ENCODE peak calls at places on chromosome 11, in five cellular contexts. One of them, this sample, is unnamed. For H3K27me3 and H3K4me1, the result is how much of the 10 kb centered on the place peaks cover.

GRCh38 chr11:27216268-27217149 is 146.5 kb downstream of the CCDC34 start:
- DNase-seq in ascending aorta: no peak
- DNase-seq in cardiac muscle cell: peak
- DNase-seq in PC-3: no peak
- DNase-seq in psoas muscle: peak
- DNase-seq in this sample: peak

GRCh38 chr11:62611705-62612365 is 740 bp downstream of the EML3 start:
- DNase-seq in ascending aorta: no peak
- DNase-seq in cardiac muscle cell: peak
- DNase-seq in PC-3: peak
- DNase-seq in psoas muscle: peak
- DNase-seq in this sample: peak

GRCh38 chr11:43830928-43831440 is 49.6 kb upstream of the ALKBH3 start:
- DNase-seq in ascending aorta: peak
- DNase-seq in cardiac muscle cell: peak
- DNase-seq in PC-3: peak
- DNase-seq in psoas muscle: peak
- DNase-seq in this sample: no peak

GRCh38 chr11:58786693-58787092 is 55.0 kb upstream of the GLYAT start:
- DNase-seq in ascending aorta: no peak
- DNase-seq in cardiac muscle cell: no peak
- DNase-seq in PC-3: no peak
- DNase-seq in psoas muscle: no peak
- DNase-seq in this sample: no peak

GRCh38 chr11:65501005-65501529 is 2.2 kb downstream of the MALAT1 start:
- DNase-seq in ascending aorta: no peak
- DNase-seq in cardiac muscle cell: no peak
- DNase-seq in PC-3: no peak
- DNase-seq in psoas muscle: no peak
- DNase-seq in this sample: no peak

GRCh38 chr11:1561955-1562354 is 10.1 kb downstream of the DUSP8 start:
- DNase-seq in ascending aorta: no peak
- DNase-seq in cardiac muscle cell: no peak
- DNase-seq in PC-3: no peak
- DNase-seq in psoas muscle: peak
- DNase-seq in this sample: no peak

GRCh38 chr11:63986932-63987513 is 785 bp downstream of the OTUB1 start:
- DNase-seq in ascending aorta: no peak
- DNase-seq in cardiac muscle cell: no peak
- DNase-seq in PC-3: no peak
- DNase-seq in psoas muscle: no peak
- DNase-seq in this sample: no peak

GRCh38 chr11:57500526-57500925 is 15.0 kb downstream of the SLC43A1 start:
- DNase-seq in ascending aorta: no peak
- DNase-seq in cardiac muscle cell: no peak
- DNase-seq in PC-3: no peak
- DNase-seq in psoas muscle: peak
- DNase-seq in this sample: no peak

GRCh38 chr11:123054301-123055065 is 7.5 kb downstream of the HSPA8 start:
- DNase-seq in ascending aorta: no peak
- DNase-seq in cardiac muscle cell: peak
- DNase-seq in PC-3: peak
- DNase-seq in psoas muscle: no peak
- DNase-seq in this sample: no peak

GRCh38 chr11:114612686-114613085 is 17.1 kb upstream of the NXPE4 start:
- DNase-seq in ascending aorta: no peak
- DNase-seq in cardiac muscle cell: no peak
- DNase-seq in PC-3: no peak
- DNase-seq in psoas muscle: no peak
- DNase-seq in this sample: no peak

GRCh38 chr11:73218106-73218829 is at the start of gene P2RY2:
- DNase-seq in ascending aorta: peak
- DNase-seq in cardiac muscle cell: peak
- DNase-seq in PC-3: peak
- DNase-seq in psoas muscle: peak
- DNase-seq in this sample: peak

GRCh38 chr11:40716344-40717178 is 742.9 kb downstream of the LRRC4C start:
- DNase-seq in ascending aorta: no peak
- DNase-seq in cardiac muscle cell: no peak
- DNase-seq in PC-3: no peak
- DNase-seq in psoas muscle: no peak
- DNase-seq in this sample: no peak

GRCh38 chr11:32224580-32224979 is 133.7 kb downstream of the RCN1 start:
- DNase-seq in ascending aorta: no peak
- DNase-seq in cardiac muscle cell: no peak
- DNase-seq in PC-3: no peak
- DNase-seq in psoas muscle: no peak
- DNase-seq in this sample: no peak

GRCh38 chr11:8717876-8718753 is 35.5 kb downstream of the RPL27A start:
- DNase-seq in ascending aorta: no peak
- DNase-seq in cardiac muscle cell: peak
- DNase-seq in PC-3: peak
- DNase-seq in psoas muscle: peak
- DNase-seq in this sample: peak

GRCh38 chr11:11582261-11582701 is 39.5 kb downstream of the GALNT18 start:
- DNase-seq in ascending aorta: no peak
- DNase-seq in cardiac muscle cell: no peak
- DNase-seq in PC-3: no peak
- DNase-seq in psoas muscle: no peak
- DNase-seq in this sample: no peak

GRCh38 chr11:116224154-116224888 is 548.5 kb downstream of the BUD13 start:
- DNase-seq in ascending aorta: no peak
- DNase-seq in cardiac muscle cell: peak
- DNase-seq in PC-3: peak
- DNase-seq in psoas muscle: no peak
- DNase-seq in this sample: no peak

GRCh38 chr11:131408011-131408640 is 37.7 kb downstream of the NTM start:
- DNase-seq in ascending aorta: no peak
- DNase-seq in cardiac muscle cell: peak
- DNase-seq in PC-3: peak
- DNase-seq in psoas muscle: no peak
- DNase-seq in this sample: peak

GRCh38 chr11:2776351-2777061 is 76.7 kb upstream of the KCNQ1OT1 start:
- DNase-seq in ascending aorta: peak
- DNase-seq in cardiac muscle cell: no peak
- DNase-seq in PC-3: no peak
- DNase-seq in psoas muscle: peak
- DNase-seq in this sample: no peak

GRCh38 chr11:128210148-128210940 is 377.0 kb downstream of the ETS1 start:
- DNase-seq in ascending aorta: no peak
- DNase-seq in cardiac muscle cell: peak
- DNase-seq in PC-3: peak
- DNase-seq in psoas muscle: no peak
- DNase-seq in this sample: no peak

GRCh38 chr11:33021937-33022336 is 6.3 kb downstream of the DEPDC7 start:
- DNase-seq in ascending aorta: no peak
- DNase-seq in cardiac muscle cell: no peak
- DNase-seq in PC-3: no peak
- DNase-seq in psoas muscle: no peak
- DNase-seq in this sample: no peak

GRCh38 chr11:27642954-27643353 is 57.3 kb downstream of the BDNF start:
- DNase-seq in ascending aorta: no peak
- DNase-seq in cardiac muscle cell: peak
- DNase-seq in PC-3: no peak
- DNase-seq in psoas muscle: no peak
- DNase-seq in this sample: no peak

GRCh38 chr11:71301858-71302533 is 49.6 kb upstream of the SHANK2 start:
- DNase-seq in ascending aorta: no peak
- DNase-seq in cardiac muscle cell: peak
- DNase-seq in PC-3: no peak
- DNase-seq in psoas muscle: no peak
- DNase-seq in this sample: no peak

GRCh38 chr11:83007477-83007876 is 64.2 kb downstream of the RAB30 start:
- DNase-seq in ascending aorta: no peak
- DNase-seq in cardiac muscle cell: no peak
- DNase-seq in PC-3: no peak
- DNase-seq in psoas muscle: no peak
- DNase-seq in this sample: no peak

GRCh38 chr11:123129920-123130319 is 65.1 kb downstream of the CLMP start:
- DNase-seq in ascending aorta: no peak
- DNase-seq in cardiac muscle cell: peak
- DNase-seq in PC-3: no peak
- DNase-seq in psoas muscle: no peak
- DNase-seq in this sample: no peak

GRCh38 chr11:99422581-99423434 is 402.1 kb downstream of the CNTN5 start:
- DNase-seq in ascending aorta: no peak
- DNase-seq in cardiac muscle cell: no peak
- DNase-seq in PC-3: peak
- DNase-seq in psoas muscle: no peak
- DNase-seq in this sample: no peak

GRCh38 chr11:1531418-1531817 is 40.7 kb downstream of the DUSP8 start:
- DNase-seq in ascending aorta: no peak
- DNase-seq in cardiac muscle cell: no peak
- DNase-seq in PC-3: no peak
- DNase-seq in psoas muscle: no peak
- DNase-seq in this sample: no peak

GRCh38 chr11:106391771-106392412 is 314.4 kb downstream of the AASDHPPT start:
- DNase-seq in ascending aorta: no peak
- DNase-seq in cardiac muscle cell: peak
- DNase-seq in PC-3: peak
- DNase-seq in psoas muscle: no peak
- DNase-seq in this sample: no peak

GRCh38 chr11:41235670-41236069 is 223.8 kb downstream of the LRRC4C start:
- DNase-seq in ascending aorta: no peak
- DNase-seq in cardiac muscle cell: no peak
- DNase-seq in PC-3: no peak
- DNase-seq in psoas muscle: no peak
- DNase-seq in this sample: no peak

GRCh38 chr11:6606471-6607189 is 3.1 kb downstream of the ILK start:
- DNase-seq in ascending aorta: peak
- DNase-seq in cardiac muscle cell: peak
- DNase-seq in PC-3: peak
- DNase-seq in psoas muscle: peak
- DNase-seq in this sample: peak

GRCh38 chr11:102269927-102270326 is 47.4 kb upstream of the BIRC3 start:
- DNase-seq in ascending aorta: no peak
- DNase-seq in cardiac muscle cell: no peak
- DNase-seq in PC-3: peak
- DNase-seq in psoas muscle: no peak
- DNase-seq in this sample: no peak

GRCh38 chr11:131674051-131674755 is 303.8 kb downstream of the NTM start:
- DNase-seq in ascending aorta: no peak
- DNase-seq in cardiac muscle cell: peak
- DNase-seq in PC-3: peak
- DNase-seq in psoas muscle: peak
- DNase-seq in this sample: peak

GRCh38 chr11:57779275-57779674 is 17.7 kb downstream of the CTNND1 start:
- DNase-seq in ascending aorta: no peak
- DNase-seq in cardiac muscle cell: peak
- DNase-seq in PC-3: peak
- DNase-seq in psoas muscle: no peak
- DNase-seq in this sample: no peak

GRCh38 chr11:86275493-86276370 is 26.3 kb upstream of the HIKESHI start:
- DNase-seq in ascending aorta: no peak
- DNase-seq in cardiac muscle cell: no peak
- DNase-seq in PC-3: no peak
- DNase-seq in psoas muscle: no peak
- DNase-seq in this sample: no peak

GRCh38 chr11:17543574-17544180 is 539 bp downstream of the USH1C start:
- DNase-seq in ascending aorta: no peak
- DNase-seq in cardiac muscle cell: no peak
- DNase-seq in PC-3: no peak
- DNase-seq in psoas muscle: no peak
- DNase-seq in this sample: peak
- H3K27me3 ChIP-seq in ascending aorta: under half
- H3K27me3 ChIP-seq in cardiac muscle cell: under half
- H3K27me3 ChIP-seq in PC-3: under half
- H3K27me3 ChIP-seq in psoas muscle: under half
- H3K27me3 ChIP-seq in this sample: half or more

GRCh38 chr11:60929774-60930173 is 5.5 kb downstream of the TMEM132A start:
- DNase-seq in ascending aorta: no peak
- DNase-seq in cardiac muscle cell: no peak
- DNase-seq in PC-3: no peak
- DNase-seq in psoas muscle: peak
- DNase-seq in this sample: no peak
- TF ChIP-seq CTCF in ascending aorta: no peak
- TF ChIP-seq CTCF in cardiac muscle cell: no peak
- TF ChIP-seq CTCF in PC-3: no peak
- TF ChIP-seq CTCF in psoas muscle: no peak
- TF ChIP-seq CTCF in this sample: no peak

GRCh38 chr11:68379216-68379615 is 66.8 kb downstream of the LRP5 start:
- DNase-seq in ascending aorta: no peak
- DNase-seq in cardiac muscle cell: peak
- DNase-seq in PC-3: no peak
- DNase-seq in psoas muscle: no peak
- DNase-seq in this sample: no peak
- H3K4me1 ChIP-seq in ascending aorta: half or more
- H3K4me1 ChIP-seq in cardiac muscle cell: under half
- H3K4me1 ChIP-seq in PC-3: under half
- H3K4me1 ChIP-seq in psoas muscle: half or more
- H3K4me1 ChIP-seq in this sample: half or more

GRCh38 chr11:17590463-17590862 is 43.4 kb downstream of the OTOG start:
- DNase-seq in ascending aorta: no peak
- DNase-seq in cardiac muscle cell: no peak
- DNase-seq in PC-3: no peak
- DNase-seq in psoas muscle: no peak
- DNase-seq in this sample: no peak

GRCh38 chr11:17588721-17589120 is 41.7 kb downstream of the OTOG start:
- DNase-seq in ascending aorta: no peak
- DNase-seq in cardiac muscle cell: no peak
- DNase-seq in PC-3: no peak
- DNase-seq in psoas muscle: no peak
- DNase-seq in this sample: no peak

GRCh38 chr11:17588166-17588565 is 41.1 kb downstream of the OTOG start:
- DNase-seq in ascending aorta: no peak
- DNase-seq in cardiac muscle cell: no peak
- DNase-seq in PC-3: no peak
- DNase-seq in psoas muscle: no peak
- DNase-seq in this sample: no peak

GRCh38 chr11:17593466-17594245 is 46.6 kb downstream of the OTOG start:
- DNase-seq in ascending aorta: no peak
- DNase-seq in cardiac muscle cell: no peak
- DNase-seq in PC-3: no peak
- DNase-seq in psoas muscle: no peak
- DNase-seq in this sample: no peak

DNA sequence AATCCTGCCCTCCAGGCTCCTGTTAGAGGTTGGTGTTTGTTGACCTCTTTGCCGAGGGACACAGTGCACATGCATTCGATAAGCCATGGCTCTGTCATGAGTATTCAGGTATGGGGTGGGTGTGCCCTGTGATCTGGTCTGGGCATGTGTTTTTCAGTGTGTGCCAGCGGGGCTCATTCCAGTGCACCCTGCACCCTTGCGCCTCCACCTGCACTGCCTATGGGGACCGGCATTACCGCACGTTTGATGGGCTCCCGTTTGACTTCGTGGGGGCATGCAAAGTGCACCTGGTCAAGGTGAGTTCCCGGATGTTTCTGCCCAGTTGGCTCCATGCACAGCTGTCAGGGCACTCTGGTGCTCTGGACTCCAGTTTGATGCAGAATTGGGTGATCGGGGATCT is 44.2 kb downstream of the OTOG start:
- DNase-seq in ascending aorta: no peak
- DNase-seq in cardiac muscle cell: no peak
- DNase-seq in PC-3: no peak
- DNase-seq in psoas muscle: peak
- DNase-seq in this sample: no peak
- H3K27me3 ChIP-seq in ascending aorta: under half
- H3K27me3 ChIP-seq in cardiac muscle cell: under half
- H3K27me3 ChIP-seq in PC-3: half or more
- H3K27me3 ChIP-seq in psoas muscle: under half
- H3K27me3 ChIP-seq in this sample: under half